ENCODE peak calls at places on chromosomes 13 and 19, in four cellular contexts. K is GM23338; D is left ventricle myocardium inferior; A is naive thymus-derived CD4-positive, alpha-beta T cell. L is an unnamed sample. For H3K4me1, the result is how much of the 10 kb centered on the place peaks cover.

GRCh38 chr13:112740502-112741131 is 50.8 kb downstream of the ATP11A start:
- DNase-seq in K (no peak), A (no peak), D (peak), L (no peak)

GRCh38 chr13:45132384-45133064 is 12.2 kb downstream of the GTF2F2 start:
- DNase-seq in A (no peak), K (no peak), D (no peak), L (no peak)

GRCh38 chr19:17095141-17095919 is 19.8 kb downstream of the MYO9B start:
- DNase-seq in K (no peak), A (no peak), D (peak), L (no peak)

GRCh38 chr19:2491130-2491801 is 15.3 kb downstream of the GADD45B start:
- DNase-seq in K (no peak), D (no peak), A (no peak), L (no peak)

GRCh38 chr19:17553256-17553655 is 2.2 kb upstream of the COLGALT1 start:
- DNase-seq in A (no peak), K (peak), D (peak), L (no peak)

GRCh38 chr19:2867025-2867991 is at the start of gene ZNF556:
- DNase-seq in D (no peak), K (peak), A (no peak), L (no peak)

GRCh38 chr13:26420282-26420960 is 137.1 kb upstream of the WASF3 start:
- DNase-seq in K (no peak), D (no peak), A (no peak), L (no peak)

GRCh38 chr13:32140109-32140508 is 108.5 kb downstream of the FRY start:
- DNase-seq in A (no peak), K (no peak), D (no peak), L (no peak)

GRCh38 chr19:4579389-4579788 is 19.9 kb upstream of the SEMA6B start:
- DNase-seq in K (no peak), A (no peak), D (no peak), L (no peak)

GRCh38 chr13:39506559-39507390 is 96.2 kb downstream of the LHFPL6 start:
- DNase-seq in A (no peak), D (no peak), K (peak), L (no peak)

GRCh38 chr13:99985886-99986527 is 4.4 kb downstream of the ZIC2 start:
- DNase-seq in D (no peak), K (no peak), A (no peak), L (peak)

GRCh38 chr13:84553252-84553651 is 671.0 kb upstream of the SLITRK1 start:
- DNase-seq in A (no peak), K (no peak), D (no peak), L (no peak)

GRCh38 chr13:102729560-102730275 is 34.9 kb upstream of the METTL21C start:
- DNase-seq in K (peak), D (no peak), A (no peak), L (no peak)

GRCh38 chr13:35833571-35834305 is 297.4 kb downstream of the DCLK1 start:
- DNase-seq in A (no peak), K (no peak), D (no peak), L (no peak)

GRCh38 chr13:68047889-68048288 is 817.8 kb upstream of the PCDH9 start:
- DNase-seq in K (peak), A (no peak), D (no peak), L (no peak)

GRCh38 chr13:68304287-68304893 is 1074.3 kb upstream of the PCDH9 start:
- DNase-seq in D (no peak), K (peak), A (no peak), L (no peak)

GRCh38 chr13:47397739-47398138 is 500.9 kb upstream of the HTR2A start:
- DNase-seq in A (no peak), D (no peak), K (peak), L (no peak)

GRCh38 chr13:66926851-66927524 is 303.1 kb downstream of the PCDH9 start:
- DNase-seq in K (no peak), A (no peak), D (no peak), L (no peak)

GRCh38 chr19:31882709-31883108 is 462.7 kb upstream of the ZNF507 start:
- DNase-seq in D (no peak), A (no peak), K (peak), L (no peak)

GRCh38 chr19:47315125-47315821 is 5.6 kb downstream of the C5AR1 start:
- DNase-seq in A (no peak), K (peak), D (peak), L (no peak)

GRCh38 chr19:13055213-13056051 is 47.2 kb downstream of the LYL1 start:
- DNase-seq in D (peak), K (peak), A (no peak), L (no peak)

GRCh38 chr19:33755314-33756020 is 41.2 kb upstream of the KCTD15 start:
- DNase-seq in A (no peak), D (no peak), K (no peak), L (no peak)

GRCh38 chr13:108494991-108495661 is 134.3 kb upstream of the MYO16 start:
- DNase-seq in D (no peak), A (no peak), K (peak), L (no peak)

GRCh38 chr19:51726049-51726448 is 2.3 kb upstream of the HAS1 start:
- DNase-seq in A (no peak), K (peak), D (peak), L (no peak)

GRCh38 chr19:4745986-4746385 is 22.3 kb upstream of the DPP9 start:
- DNase-seq in K (no peak), D (no peak), A (no peak), L (no peak)

GRCh38 chr19:56161534-56161933 is 14.3 kb upstream of the GALP start:
- DNase-seq in A (no peak), D (no peak), K (no peak), L (no peak)

GRCh38 chr19:4492337-4493103 is 20.4 kb downstream of the HDGFL2 start:
- DNase-seq in A (no peak), D (no peak), K (no peak), L (no peak)

GRCh38 chr19:55704494-55705245 is 29.6 kb downstream of the EPN1 start:
- DNase-seq in K (peak), A (no peak), D (no peak), L (no peak)

GRCh38 chr19:43755256-43755801 is 567 bp upstream of the SMG9 start:
- DNase-seq in K (peak), A (peak), D (peak), L (peak)

GRCh38 chr13:98044301-98044700 is 90.8 kb downstream of the IPO5 start:
- DNase-seq in A (no peak), D (no peak), K (no peak), L (no peak)

DNA sequence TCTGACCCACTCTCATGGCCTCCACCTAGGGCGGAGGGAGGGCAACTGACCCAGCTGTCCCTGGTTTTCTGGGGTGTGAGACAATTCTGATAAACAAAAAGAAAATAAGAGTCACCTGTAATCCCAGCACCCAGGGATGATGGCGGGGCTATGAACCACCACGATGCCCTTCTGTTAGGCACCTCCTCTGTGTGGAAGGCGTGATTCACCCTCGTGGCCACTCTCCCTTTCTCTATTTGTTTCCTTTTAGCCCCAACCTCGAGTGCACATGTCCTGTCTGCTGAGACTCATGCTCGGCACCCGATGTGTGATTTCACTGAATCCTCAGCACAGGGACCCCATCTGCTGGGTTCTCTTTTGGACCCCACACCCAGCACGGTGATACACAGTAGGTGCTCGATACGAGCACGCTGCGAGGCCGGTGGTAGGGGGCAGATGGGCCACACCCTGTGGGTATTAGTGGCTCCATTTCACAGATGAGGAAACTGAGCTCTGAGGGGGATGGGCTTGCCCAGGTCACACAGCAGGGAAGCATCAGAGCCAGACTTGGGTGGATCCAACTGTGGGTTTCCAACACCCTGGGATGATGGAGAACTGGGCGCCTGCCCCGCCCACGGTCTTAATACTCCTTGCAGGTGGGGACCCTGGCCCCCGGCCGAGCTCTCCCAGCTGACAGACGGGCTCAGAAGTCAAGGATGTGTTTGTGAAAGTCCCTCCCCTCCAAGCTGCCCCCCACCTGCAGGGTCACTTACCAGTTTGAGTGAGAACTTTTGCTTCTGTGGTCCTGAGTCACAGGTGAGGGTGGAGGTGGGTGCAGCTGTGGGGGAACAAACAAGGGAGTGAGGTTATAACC is 24.9 kb downstream of the VRK3 start:
- DNase-seq in D (no peak), A (no peak), K (no peak), L (no peak)
- H3K4me1 ChIP-seq in D (under half), A (under half), K (under half), L (under half)

DNA sequence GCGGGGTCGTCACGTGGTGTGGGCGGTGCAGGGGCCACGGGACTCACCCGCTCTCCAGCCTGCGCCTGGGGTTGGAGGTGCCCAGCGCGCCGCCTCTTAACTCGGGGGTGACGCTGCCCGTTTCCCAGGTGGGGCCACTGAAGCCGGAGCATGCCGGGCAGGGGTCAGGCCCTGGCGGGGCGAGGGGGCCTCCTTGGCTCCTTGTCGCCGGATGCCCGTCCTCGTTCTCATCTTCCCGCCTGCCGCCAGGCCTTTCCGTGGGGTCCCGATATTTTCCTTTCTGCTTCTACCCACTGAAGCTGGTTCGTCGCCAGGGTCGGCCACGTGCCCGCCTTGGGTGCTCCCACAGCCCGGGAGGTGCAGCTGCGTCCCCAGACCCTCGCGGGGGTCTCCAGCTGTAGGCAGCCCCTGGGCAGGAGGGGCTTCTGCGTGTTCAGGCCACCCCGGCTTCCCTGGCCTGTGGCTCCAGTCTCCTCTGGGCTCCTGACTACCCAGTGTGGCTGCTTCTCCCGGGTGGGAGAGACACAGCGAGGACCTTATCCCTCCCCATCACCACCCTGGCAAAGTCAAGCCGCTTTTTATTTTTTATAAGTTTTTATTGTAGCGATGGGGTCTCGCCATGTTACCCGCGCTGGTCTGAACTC is 768 bp downstream of the FAM174C start:
- DNase-seq in A (no peak), D (no peak), K (no peak), L (no peak)
- H3K4me1 ChIP-seq in A (half or more), D (half or more), K (under half), L (half or more)

DNA sequence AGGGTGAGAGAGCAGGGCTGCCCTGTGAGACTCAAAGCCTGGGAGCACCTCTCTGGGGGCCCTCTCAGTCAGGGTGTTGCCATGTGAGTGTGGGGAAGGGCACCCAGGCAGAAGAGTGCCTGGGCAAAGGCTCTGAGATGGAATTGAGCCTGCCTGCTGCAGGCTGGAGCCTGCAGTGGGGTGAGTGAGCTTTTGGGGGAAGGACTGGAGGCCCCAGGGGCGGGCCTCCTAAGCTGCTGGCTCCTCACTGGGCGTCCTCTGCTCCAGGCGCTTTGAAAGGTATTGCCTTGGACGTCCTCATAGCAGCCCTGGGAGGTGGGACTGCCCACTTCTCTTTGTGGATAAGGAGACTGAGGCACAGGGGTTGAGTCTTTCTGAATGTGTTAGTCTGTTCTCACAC is 60.3 kb downstream of the ARHGEF7 start:
- DNase-seq in K (no peak), D (no peak), A (no peak), L (no peak)
- H3K4me1 ChIP-seq in K (under half), D (half or more), A (half or more), L (half or more)

DNA sequence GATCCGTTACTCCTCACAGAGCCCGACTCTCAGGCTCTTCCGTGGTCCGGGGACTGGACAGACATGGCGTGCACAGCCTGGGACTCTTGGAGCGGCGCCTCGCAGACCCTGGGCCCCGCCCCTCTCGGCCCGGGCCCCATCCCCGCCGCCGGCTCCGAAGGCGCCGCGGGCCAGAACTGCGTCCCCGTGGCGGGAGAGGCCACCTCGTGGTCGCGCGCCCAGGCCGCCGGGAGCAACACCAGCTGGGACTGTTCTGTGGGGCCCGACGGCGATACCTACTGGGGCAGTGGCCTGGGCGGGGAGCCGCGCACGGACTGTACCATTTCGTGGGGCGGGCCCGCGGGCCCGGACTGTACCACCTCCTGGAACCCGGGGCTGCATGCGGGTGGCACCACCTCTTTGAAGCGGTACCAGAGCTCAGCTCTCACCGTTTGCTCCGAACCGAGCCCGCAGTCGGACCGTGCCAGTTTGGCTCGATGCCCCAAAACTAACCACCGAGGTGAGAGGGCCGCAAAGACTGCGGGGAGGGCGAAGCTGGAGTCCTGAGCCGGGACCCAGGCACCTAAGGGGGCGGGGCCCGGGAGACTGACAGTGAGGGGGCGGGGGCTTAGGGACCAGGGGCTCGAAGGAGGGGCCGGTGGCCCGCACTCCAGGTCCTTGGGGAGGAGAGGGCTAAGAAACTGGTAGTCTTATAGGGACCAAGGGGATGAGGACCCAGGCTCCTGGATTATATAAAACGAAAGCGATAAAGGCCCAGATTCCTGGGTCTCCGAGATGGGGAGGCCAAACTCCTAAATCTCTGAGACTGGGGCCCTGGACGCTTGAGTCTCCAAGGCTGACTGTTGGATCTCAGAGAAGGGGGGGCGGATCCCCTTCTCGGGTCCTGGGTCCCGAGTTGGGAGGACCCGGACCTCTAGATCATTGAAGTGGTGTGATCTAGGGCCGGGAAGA is 2.0 kb downstream of the ETV2 start:
- DNase-seq in D (peak), A (peak), K (peak), L (peak)
- H3K4me1 ChIP-seq in D (under half), A (under half), K (under half), L (under half)

L was measured in CD4-positive, alpha-beta memory T cell.